ENCODE peak calls at places on chromosomes 1 and 21, in six cellular contexts. X is spleen, B is lower leg skin, Q is left ventricle myocardium inferior, I is body of pancreas, T is AG04449. R is an unnamed sample.

GRCh38 chr1:156124557-156125483 is 10.3 kb downstream of the LMNA start:
- DNase-seq in X (no peak), B (peak; percentile 95), Q (no peak), I (peak; percentile 37), T (no peak), R (no peak)

GRCh38 chr1:201708691-201709090 is 120.3 kb upstream of the IPO9 start:
- DNase-seq in X (no peak), B (peak; percentile 71), Q (no peak), I (no peak), T (no peak), R (no peak)

GRCh38 chr1:10651377-10651776 is 145.1 kb downstream of the CASZ1 start:
- DNase-seq in X (no peak), B (no peak), Q (no peak), I (no peak), T (no peak), R (no peak)

GRCh38 chr1:243819438-243819839 is 30.6 kb downstream of the AKT3 start:
- DNase-seq in X (no peak), B (no peak), Q (no peak), I (no peak), T (no peak), R (no peak)

GRCh38 chr1:228455715-228456114 is 31.5 kb upstream of the RNF187 start:
- DNase-seq in X (no peak), B (peak; percentile 23), Q (no peak), I (no peak), T (no peak), R (no peak)

GRCh38 chr1:76103034-76103433 is 28.5 kb downstream of the ST6GALNAC3 start:
- DNase-seq in X (no peak), B (no peak), Q (no peak), I (no peak), T (no peak), R (no peak)

GRCh38 chr1:109399326-109399957 is 1.7 kb upstream of the SORT1 start:
- DNase-seq in X (no peak), B (no peak), Q (no peak), I (no peak), T (no peak), R (peak; percentile 74)

GRCh38 chr21:31509108-31510017 is 150.1 kb upstream of the SOD1 start:
- DNase-seq in X (no peak), B (peak; percentile 87), Q (no peak), I (no peak), T (no peak), R (no peak)

GRCh38 chr1:91278754-91279153 is 125.9 kb downstream of the HFM1 start:
- DNase-seq in X (no peak), B (no peak), Q (no peak), I (no peak), T (peak; percentile 1), R (no peak)

GRCh38 chr1:203175237-203176181 is at the start of gene MYBPH:
- DNase-seq in X (peak; percentile 74), B (no peak), Q (peak; percentile 54), I (peak; percentile 35), T (no peak), R (no peak)

GRCh38 chr21:36699546-36700294 is 805 bp downstream of the SIM2 start:
- DNase-seq in X (no peak), B (peak; percentile 73), Q (no peak), I (no peak), T (no peak), R (no peak)

GRCh38 chr1:234978397-234979291 is 150.0 kb downstream of the TOMM20 start:
- DNase-seq in X (peak; percentile 92), B (peak; percentile 92), Q (peak; percentile 53), I (peak; percentile 34), T (no peak), R (no peak)

GRCh38 chr21:38467369-38467768 is 30.9 kb downstream of the ERG start:
- DNase-seq in X (no peak), B (no peak), Q (no peak), I (no peak), T (no peak), R (no peak)

GRCh38 chr1:86233406-86233805 is 76.8 kb upstream of the COL24A1 start:
- DNase-seq in X (no peak), B (no peak), Q (no peak), I (no peak), T (no peak), R (no peak)

GRCh38 chr1:109485001-109485400 is 1.3 kb downstream of the ATXN7L2 start:
- DNase-seq in X (no peak), B (no peak), Q (no peak), I (no peak), T (no peak), R (no peak)

GRCh38 chr1:202605515-202605914 is 104.7 kb downstream of the SYT2 start:
- DNase-seq in X (peak; percentile 54), B (no peak), Q (no peak), I (no peak), T (no peak), R (no peak)

GRCh38 chr1:19866758-19867157 is 15.4 kb upstream of the OTUD3 start:
- DNase-seq in X (no peak), B (no peak), Q (no peak), I (no peak), T (no peak), R (no peak)

GRCh38 chr1:9426291-9426711 is 113.0 kb upstream of the SLC25A33 start:
- DNase-seq in X (peak; percentile 92), B (no peak), Q (no peak), I (no peak), T (no peak), R (no peak)

DNA sequence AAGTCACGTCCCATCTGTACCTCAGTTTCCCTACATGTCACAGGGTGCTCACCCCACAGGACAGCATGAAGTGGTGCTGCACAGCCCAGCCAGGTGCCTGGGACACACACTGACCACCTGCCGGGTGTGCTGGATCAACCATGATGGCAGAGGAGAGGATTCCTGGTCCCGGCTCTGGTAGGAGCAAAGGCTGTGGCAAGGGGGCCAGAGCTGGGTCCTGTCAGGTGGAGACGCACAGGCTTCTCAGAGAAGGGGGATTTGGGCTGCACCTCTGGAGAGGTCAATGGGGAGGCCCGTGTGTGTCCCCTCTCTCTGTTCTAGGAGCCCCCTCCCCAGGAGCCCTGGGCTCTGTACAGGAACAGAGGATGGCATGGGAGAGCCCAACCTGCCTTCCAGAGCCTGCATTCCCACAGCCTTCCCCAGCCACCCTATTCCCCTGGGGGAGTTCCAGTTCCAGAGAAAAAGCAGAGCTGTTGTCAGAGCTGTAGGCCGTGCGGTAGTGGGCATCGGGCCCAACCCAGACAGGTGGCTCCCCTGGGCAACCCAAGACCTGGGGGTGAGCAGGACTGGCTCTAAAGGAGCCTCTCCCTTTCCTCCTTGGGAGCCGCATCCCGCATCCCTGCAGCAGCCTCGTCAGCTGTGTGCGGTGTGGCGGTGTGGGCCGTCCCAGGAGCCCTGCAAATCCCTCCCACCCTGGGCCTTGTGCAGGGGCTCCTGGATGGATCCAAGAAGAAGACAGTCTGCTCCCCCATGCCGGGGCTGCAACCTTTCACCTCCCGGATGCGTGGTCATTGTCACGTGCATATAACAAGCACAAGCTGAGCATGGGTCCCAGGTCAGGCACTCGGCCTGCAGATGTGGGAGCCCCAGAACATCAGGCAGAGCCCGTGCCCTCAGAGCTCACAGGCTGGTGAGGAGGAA is 2.9 kb upstream of the TFF3 start:
- DNase-seq in X (peak; percentile 71), B (peak; percentile 84), Q (no peak), I (no peak), T (no peak), R (no peak)
- H3K4me3 ChIP-seq in X (no peak overlapping the region), B (no peak overlapping the region), Q (no peak overlapping the region), I (no peak overlapping the region), T (no peak overlapping the region), R (no peak overlapping the region)

GRCh38 chr1:215523128-215523861 is 43.8 kb upstream of the KCTD3 start:
- DNase-seq in X (no peak), B (no peak), Q (no peak), I (no peak), T (no peak), R (peak; percentile 62)
- TF ChIP-seq CTCF in X (no peak), B (no peak), Q (peak; percentile 22), I (no peak), T (no peak), R (peak; percentile 5)

GRCh38 chr1:179143332-179143731 is 61.5 kb downstream of the TOR3A start:
- DNase-seq in X (no peak), B (no peak), Q (no peak), I (no peak), T (peak; percentile 88), R (peak; percentile 72)

GRCh38 chr1:179145521-179145920 is 63.7 kb downstream of the TOR3A start:
- DNase-seq in X (no peak), B (no peak), Q (no peak), I (no peak), T (no peak), R (no peak)

GRCh38 chr1:179144621-179145020 is 62.8 kb downstream of the TOR3A start:
- DNase-seq in X (no peak), B (no peak), Q (no peak), I (no peak), T (no peak), R (no peak)

GRCh38 chr1:179141592-179142244 is 59.8 kb downstream of the TOR3A start:
- DNase-seq in X (no peak), B (no peak), Q (no peak), I (no peak), T (peak; percentile 53), R (no peak)

GRCh38 chr1:179142889-179143299 is 61.0 kb downstream of the TOR3A start:
- DNase-seq in X (no peak), B (no peak), Q (no peak), I (no peak), T (peak; percentile 92), R (peak; percentile 94)
- H3K4me3 ChIP-seq in X (no peak overlapping the region), B (no peak overlapping the region), Q (peak overlapping the region; percentile 32), I (no peak overlapping the region), T (peak overlapping the region; percentile 64), R (peak overlapping the region; percentile 99)

DNA sequence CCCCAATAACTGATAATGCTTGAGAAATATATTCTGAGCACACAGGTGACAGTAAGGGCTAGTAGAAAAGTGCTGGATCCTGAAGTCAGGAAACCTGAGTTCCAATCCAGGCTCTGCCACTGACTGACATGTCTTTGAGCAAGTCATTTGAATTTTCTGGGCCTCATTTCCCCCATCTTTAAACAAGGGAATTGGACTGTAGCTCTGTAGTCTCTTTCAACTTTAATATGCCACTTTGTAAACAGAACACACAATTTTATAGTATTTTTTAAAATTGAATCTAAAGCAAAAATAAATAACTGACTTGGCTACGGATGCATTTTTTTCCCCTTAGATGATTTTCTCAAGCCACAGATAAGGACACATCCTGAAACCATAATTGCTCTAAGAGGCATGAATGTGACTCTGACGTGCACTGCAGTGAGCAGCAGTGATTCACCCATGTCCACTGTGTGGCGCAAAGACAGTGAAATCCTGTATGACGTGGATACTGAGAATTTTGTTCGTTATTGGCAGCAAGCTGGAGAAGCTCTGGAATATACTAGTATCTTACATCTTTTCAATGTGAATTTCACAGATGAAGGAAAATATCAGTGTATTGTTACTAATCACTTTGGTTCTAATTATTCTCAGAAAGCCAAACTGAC is 37.0 kb downstream of the LRIG2 start:
- DNase-seq in X (no peak), B (no peak), Q (no peak), I (peak; percentile 19), T (peak; percentile 91), R (no peak)
- TF ChIP-seq CTCF in X (no peak), B (no peak), Q (peak; percentile 33), I (no peak), T (peak; percentile 43), R (peak; percentile 22)

GRCh38 chr1:28172690-28173150 is 3.8 kb downstream of the PTAFR start:
- DNase-seq in X (peak; percentile 81), B (no peak), Q (no peak), I (no peak), T (no peak), R (no peak)
- H3K4me3 ChIP-seq in X (no peak overlapping the region), B (no peak overlapping the region), Q (no peak overlapping the region), I (no peak overlapping the region), T (no peak overlapping the region), R (no peak overlapping the region)

R was measured in retinal pigment epithelial cell.